ENCODE peak calls at places on chromosomes 12 and 14, in six cellular contexts. One of them, this sample, is unnamed.
A peak's percentile ranks its signal among the peaks of the same experiment; 100 is the strongest.

GRCh38 chr14:72172597-72172996 is 240.4 kb downstream of the RGS6 start:
- DNase-seq in DND-41: no peak
- DNase-seq in astrocyte of the spinal cord: no peak
- DNase-seq in SK-N-SH: no peak
- DNase-seq in NB4: no peak
- DNase-seq in heart right ventricle: no peak
- DNase-seq in this sample: no peak

GRCh38 chr12:6336859-6337744 is 4.8 kb downstream of the TNFRSF1A start:
- DNase-seq in DND-41: peak; percentile 88
- DNase-seq in astrocyte of the spinal cord: no peak
- DNase-seq in SK-N-SH: no peak
- DNase-seq in NB4: peak; percentile 97
- DNase-seq in heart right ventricle: no peak
- DNase-seq in this sample: peak; percentile 94

GRCh38 chr12:22334696-22335290 is at the start of gene ST8SIA1:
- DNase-seq in DND-41: no peak
- DNase-seq in astrocyte of the spinal cord: peak; percentile 27
- DNase-seq in SK-N-SH: peak; percentile 73
- DNase-seq in NB4: no peak
- DNase-seq in heart right ventricle: peak; percentile 50
- DNase-seq in this sample: no peak

GRCh38 chr12:54051081-54051912 is 2.3 kb upstream of the HOXC4 start:
- DNase-seq in DND-41: no peak
- DNase-seq in astrocyte of the spinal cord: no peak
- DNase-seq in SK-N-SH: no peak
- DNase-seq in NB4: peak; percentile 44
- DNase-seq in heart right ventricle: no peak
- DNase-seq in this sample: no peak

GRCh38 chr12:127559349-127560040 is 707.5 kb upstream of the TMEM132C start:
- DNase-seq in DND-41: peak; percentile 52
- DNase-seq in astrocyte of the spinal cord: peak; percentile 97
- DNase-seq in SK-N-SH: peak; percentile 16
- DNase-seq in NB4: peak; percentile 96
- DNase-seq in heart right ventricle: peak; percentile 17
- DNase-seq in this sample: peak; percentile 97

GRCh38 chr12:132653567-132654290 is 33.4 kb downstream of the POLE start:
- DNase-seq in DND-41: no peak
- DNase-seq in astrocyte of the spinal cord: no peak
- DNase-seq in SK-N-SH: no peak
- DNase-seq in NB4: no peak
- DNase-seq in heart right ventricle: no peak
- DNase-seq in this sample: no peak

GRCh38 chr14:56918849-56919574 is 108.7 kb upstream of the OTX2 start:
- DNase-seq in DND-41: no peak
- DNase-seq in astrocyte of the spinal cord: no peak
- DNase-seq in SK-N-SH: no peak
- DNase-seq in NB4: no peak
- DNase-seq in heart right ventricle: no peak
- DNase-seq in this sample: no peak

GRCh38 chr12:43676183-43676813 is 82.3 kb downstream of the PUS7L start:
- DNase-seq in DND-41: peak; percentile 26
- DNase-seq in astrocyte of the spinal cord: no peak
- DNase-seq in SK-N-SH: peak; percentile 41
- DNase-seq in NB4: peak; percentile 72
- DNase-seq in heart right ventricle: no peak
- DNase-seq in this sample: peak; percentile 32

GRCh38 chr12:49345048-49345839 is 1.4 kb upstream of the DNAJC22 start:
- DNase-seq in DND-41: no peak
- DNase-seq in astrocyte of the spinal cord: no peak
- DNase-seq in SK-N-SH: peak; percentile 82
- DNase-seq in NB4: peak; percentile 55
- DNase-seq in heart right ventricle: no peak
- DNase-seq in this sample: no peak

DNA sequence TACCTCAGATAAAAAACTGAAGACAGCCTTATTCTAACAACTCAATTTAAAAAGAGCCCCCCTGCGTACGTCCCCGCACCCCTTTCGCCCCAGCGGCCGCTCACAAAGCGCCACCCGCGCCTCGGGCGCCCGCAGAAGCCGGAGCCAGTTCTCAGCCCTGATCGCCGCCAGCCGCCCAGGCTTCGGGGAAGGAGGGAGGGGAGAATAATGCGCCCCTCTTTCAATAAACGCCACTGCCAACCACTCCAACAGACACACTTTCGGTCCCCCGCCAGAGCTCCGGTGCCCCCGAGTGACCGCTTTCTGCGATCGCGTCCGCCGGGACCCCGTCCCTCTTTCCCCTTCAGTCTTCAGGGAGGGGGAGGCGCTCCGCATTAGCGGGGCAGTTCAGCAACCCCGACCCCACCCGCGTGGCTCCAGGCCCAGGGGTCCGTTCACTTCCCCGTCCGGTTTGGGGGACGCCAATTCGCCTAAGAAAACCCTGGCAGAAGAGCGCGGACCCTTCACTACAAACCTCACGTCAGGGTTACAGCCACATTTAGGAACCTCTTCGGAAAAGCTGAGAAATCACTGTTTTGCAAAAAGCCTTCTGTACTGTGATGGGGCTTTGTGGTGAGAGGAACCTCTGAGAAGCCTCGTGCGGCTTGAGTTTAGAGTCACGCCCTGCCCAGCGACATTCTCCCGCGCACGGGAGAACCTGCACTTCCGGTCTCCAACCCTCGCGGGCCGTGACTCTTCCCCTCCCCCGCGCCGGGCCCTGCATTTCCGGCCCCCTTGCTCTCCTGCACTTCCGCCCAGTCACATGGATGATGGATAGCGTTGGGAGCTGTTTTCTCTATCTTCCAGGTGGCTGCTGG is 18.7 kb downstream of the FOXG1 start:
- DNase-seq in DND-41: no peak
- DNase-seq in astrocyte of the spinal cord: no peak
- DNase-seq in SK-N-SH: no peak
- DNase-seq in NB4: no peak
- DNase-seq in heart right ventricle: no peak
- DNase-seq in this sample: no peak
- H3K4me3 ChIP-seq in DND-41: no peak overlapping the region
- H3K4me3 ChIP-seq in astrocyte of the spinal cord: peak overlapping the region; percentile 47
- H3K4me3 ChIP-seq in SK-N-SH: peak overlapping the region; percentile 19
- H3K4me3 ChIP-seq in NB4: no peak overlapping the region
- H3K4me3 ChIP-seq in heart right ventricle: peak overlapping the region; percentile 10
- H3K4me3 ChIP-seq in this sample: no peak overlapping the region

GRCh38 chr14:73771848-73772705 is 57.9 kb upstream of the PNMA1 start:
- DNase-seq in DND-41: peak; percentile 24
- DNase-seq in astrocyte of the spinal cord: peak; percentile 69
- DNase-seq in SK-N-SH: peak; percentile 79
- DNase-seq in NB4: peak; percentile 77
- DNase-seq in heart right ventricle: no peak
- DNase-seq in this sample: no peak
- H3K4me3 ChIP-seq in DND-41: no peak overlapping the region
- H3K4me3 ChIP-seq in astrocyte of the spinal cord: no peak overlapping the region
- H3K4me3 ChIP-seq in SK-N-SH: no peak overlapping the region
- H3K4me3 ChIP-seq in NB4: no peak overlapping the region
- H3K4me3 ChIP-seq in heart right ventricle: no peak overlapping the region
- H3K4me3 ChIP-seq in this sample: no peak overlapping the region

GRCh38 chr14:52919971-52920370 is 30.9 kb downstream of the FERMT2 start:
- DNase-seq in DND-41: no peak
- DNase-seq in astrocyte of the spinal cord: peak; percentile 40
- DNase-seq in SK-N-SH: no peak
- DNase-seq in NB4: no peak
- DNase-seq in heart right ventricle: no peak
- DNase-seq in this sample: no peak
- H3K4me3 ChIP-seq in DND-41: no peak overlapping the region
- H3K4me3 ChIP-seq in astrocyte of the spinal cord: no peak overlapping the region
- H3K4me3 ChIP-seq in SK-N-SH: no peak overlapping the region
- H3K4me3 ChIP-seq in NB4: no peak overlapping the region
- H3K4me3 ChIP-seq in heart right ventricle: no peak overlapping the region
- H3K4me3 ChIP-seq in this sample: no peak overlapping the region

GRCh38 chr12:92408072-92408900 is 262.6 kb upstream of the BTG1 start:
- DNase-seq in DND-41: peak; percentile 41
- DNase-seq in astrocyte of the spinal cord: no peak
- DNase-seq in SK-N-SH: peak; percentile 55
- DNase-seq in NB4: peak; percentile 71
- DNase-seq in heart right ventricle: peak; percentile 11
- DNase-seq in this sample: peak; percentile 39

GRCh38 chr12:92404259-92404894 is 258.7 kb upstream of the BTG1 start:
- DNase-seq in DND-41: no peak
- DNase-seq in astrocyte of the spinal cord: no peak
- DNase-seq in SK-N-SH: no peak
- DNase-seq in NB4: no peak
- DNase-seq in heart right ventricle: no peak
- DNase-seq in this sample: no peak

GRCh38 chr12:92402415-92402814 is 256.8 kb upstream of the BTG1 start:
- DNase-seq in DND-41: no peak
- DNase-seq in astrocyte of the spinal cord: no peak
- DNase-seq in SK-N-SH: no peak
- DNase-seq in NB4: no peak
- DNase-seq in heart right ventricle: no peak
- DNase-seq in this sample: no peak

GRCh38 chr12:92403210-92404175 is 257.8 kb upstream of the BTG1 start:
- DNase-seq in DND-41: peak; percentile 82
- DNase-seq in astrocyte of the spinal cord: no peak
- DNase-seq in SK-N-SH: no peak
- DNase-seq in NB4: no peak
- DNase-seq in heart right ventricle: no peak
- DNase-seq in this sample: peak; percentile 93

GRCh38 chr12:92404921-92405320 is 259.3 kb upstream of the BTG1 start:
- DNase-seq in DND-41: no peak
- DNase-seq in astrocyte of the spinal cord: no peak
- DNase-seq in SK-N-SH: no peak
- DNase-seq in NB4: no peak
- DNase-seq in heart right ventricle: no peak
- DNase-seq in this sample: no peak
- H3K4me3 ChIP-seq in DND-41: no peak overlapping the region
- H3K4me3 ChIP-seq in astrocyte of the spinal cord: no peak overlapping the region
- H3K4me3 ChIP-seq in SK-N-SH: no peak overlapping the region
- H3K4me3 ChIP-seq in NB4: no peak overlapping the region
- H3K4me3 ChIP-seq in heart right ventricle: no peak overlapping the region
- H3K4me3 ChIP-seq in this sample: no peak overlapping the region

DNA sequence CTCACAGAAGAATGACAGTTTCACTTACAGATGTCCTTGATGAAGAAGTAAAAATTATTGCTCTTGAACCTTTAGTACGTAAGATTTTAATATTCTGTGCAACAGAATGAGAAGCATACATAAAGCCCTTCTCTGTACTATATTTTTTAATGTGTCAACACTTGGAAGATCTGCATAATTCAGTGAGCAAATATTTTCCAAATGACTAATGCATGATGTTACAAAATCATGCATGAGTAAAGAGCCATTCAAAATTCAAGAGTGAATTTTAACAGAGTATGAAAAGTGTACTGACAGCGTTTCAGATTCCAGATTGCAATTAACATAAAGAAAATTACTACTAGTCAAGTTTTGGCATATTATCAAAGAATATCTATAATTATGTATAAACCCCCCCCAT is 101.4 kb upstream of the BBS10 start:
- DNase-seq in DND-41: no peak
- DNase-seq in astrocyte of the spinal cord: peak; percentile 62
- DNase-seq in SK-N-SH: no peak
- DNase-seq in NB4: no peak
- DNase-seq in heart right ventricle: no peak
- DNase-seq in this sample: no peak
- H3K4me3 ChIP-seq in DND-41: no peak overlapping the region
- H3K4me3 ChIP-seq in astrocyte of the spinal cord: no peak overlapping the region
- H3K4me3 ChIP-seq in SK-N-SH: no peak overlapping the region
- H3K4me3 ChIP-seq in NB4: no peak overlapping the region
- H3K4me3 ChIP-seq in heart right ventricle: no peak overlapping the region
- H3K4me3 ChIP-seq in this sample: no peak overlapping the region

GRCh38 chr14:63909984-63910383 is 57.2 kb downstream of the SYNE2 start:
- DNase-seq in DND-41: no peak
- DNase-seq in astrocyte of the spinal cord: no peak
- DNase-seq in SK-N-SH: no peak
- DNase-seq in NB4: no peak
- DNase-seq in heart right ventricle: no peak
- DNase-seq in this sample: no peak

GRCh38 chr14:63904724-63905123 is 51.9 kb downstream of the SYNE2 start:
- DNase-seq in DND-41: no peak
- DNase-seq in astrocyte of the spinal cord: no peak
- DNase-seq in SK-N-SH: no peak
- DNase-seq in NB4: no peak
- DNase-seq in heart right ventricle: no peak
- DNase-seq in this sample: no peak

GRCh38 chr14:63910593-63911363 is 58.0 kb downstream of the SYNE2 start:
- DNase-seq in DND-41: no peak
- DNase-seq in astrocyte of the spinal cord: no peak
- DNase-seq in SK-N-SH: peak; percentile 32
- DNase-seq in NB4: no peak
- DNase-seq in heart right ventricle: no peak
- DNase-seq in this sample: no peak

GRCh38 chr14:63905370-63905769 is 52.6 kb downstream of the SYNE2 start:
- DNase-seq in DND-41: no peak
- DNase-seq in astrocyte of the spinal cord: no peak
- DNase-seq in SK-N-SH: no peak
- DNase-seq in NB4: no peak
- DNase-seq in heart right ventricle: no peak
- DNase-seq in this sample: no peak

DNA sequence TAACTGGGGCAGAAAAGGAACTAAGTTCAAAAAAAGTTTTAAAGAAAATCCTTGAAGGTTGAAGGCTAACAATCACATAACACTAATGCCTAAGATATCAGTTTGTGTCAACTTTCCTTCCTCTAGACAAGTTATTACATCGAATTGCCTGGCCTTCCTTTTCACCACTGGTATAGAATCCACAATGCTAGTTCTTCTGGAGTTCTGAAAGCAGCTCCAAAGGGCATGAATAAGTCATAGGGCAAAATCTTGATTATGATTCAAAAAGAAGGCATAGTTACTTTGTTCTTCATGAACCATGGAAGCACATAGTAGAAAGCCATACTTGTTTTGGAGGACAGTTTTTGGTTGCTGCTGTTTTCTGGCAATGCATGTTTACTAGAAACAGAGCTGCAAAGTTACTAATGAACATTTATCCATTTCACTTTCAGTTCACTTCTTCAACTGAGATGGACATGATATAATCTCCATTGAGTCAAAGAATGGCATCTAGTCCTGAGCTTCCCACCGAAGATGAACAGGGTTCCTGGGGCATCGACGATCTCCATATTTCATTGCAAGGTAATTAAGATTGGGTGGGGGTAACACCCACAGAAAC is 56.0 kb downstream of the SYNE2 start:
- DNase-seq in DND-41: no peak
- DNase-seq in astrocyte of the spinal cord: no peak
- DNase-seq in SK-N-SH: no peak
- DNase-seq in NB4: no peak
- DNase-seq in heart right ventricle: no peak
- DNase-seq in this sample: no peak
- H3K4me3 ChIP-seq in DND-41: no peak overlapping the region
- H3K4me3 ChIP-seq in astrocyte of the spinal cord: no peak overlapping the region
- H3K4me3 ChIP-seq in SK-N-SH: peak overlapping the region; percentile 20
- H3K4me3 ChIP-seq in NB4: no peak overlapping the region
- H3K4me3 ChIP-seq in heart right ventricle: no peak overlapping the region
- H3K4me3 ChIP-seq in this sample: no peak overlapping the region